ENCODE peak calls at places on chromosomes 4 and X, in eight cellular contexts. One of them, this sample, is unnamed.

GRCh38 chr4:170088686-170089085 is 1.1 kb downstream of the AADAT start:
- DNase-seq in IMR-90: no peak
- DNase-seq in lower lobe of right lung: no peak
- DNase-seq in fibroblast of the aortic adventitia: no peak
- DNase-seq in fibroblast of pulmonary artery: no peak
- DNase-seq in K562: no peak
- DNase-seq in fibroblast of lung: peak; percentile 0
- DNase-seq in MM.1S: no peak
- DNase-seq in this sample: no peak

GRCh38 chr4:141711211-141711610 is 74.8 kb downstream of the IL15 start:
- DNase-seq in MM.1S: no peak
- DNase-seq in fibroblast of pulmonary artery: peak; percentile 67
- DNase-seq in K562: no peak
- DNase-seq in fibroblast of the aortic adventitia: peak; percentile 69
- DNase-seq in lower lobe of right lung: no peak
- DNase-seq in IMR-90: peak; percentile 51
- DNase-seq in fibroblast of lung: peak; percentile 69
- DNase-seq in this sample: peak; percentile 73

GRCh38 chr4:82044141-82044993 is 329.4 kb downstream of the HNRNPD start:
- DNase-seq in MM.1S: no peak
- DNase-seq in fibroblast of the aortic adventitia: peak; percentile 33
- DNase-seq in fibroblast of pulmonary artery: peak; percentile 54
- DNase-seq in K562: peak; percentile 5
- DNase-seq in IMR-90: peak; percentile 0
- DNase-seq in lower lobe of right lung: peak; percentile 81
- DNase-seq in fibroblast of lung: peak; percentile 41
- DNase-seq in this sample: peak; percentile 45

GRCh38 chr4:111362891-111363290 is 740.0 kb upstream of the PITX2 start:
- DNase-seq in lower lobe of right lung: no peak
- DNase-seq in fibroblast of lung: peak; percentile 4
- DNase-seq in MM.1S: no peak
- DNase-seq in fibroblast of the aortic adventitia: peak; percentile 89
- DNase-seq in fibroblast of pulmonary artery: peak; percentile 1
- DNase-seq in K562: no peak
- DNase-seq in IMR-90: peak; percentile 35
- DNase-seq in this sample: peak; percentile 84

GRCh38 chr4:94545296-94545695 is 93.6 kb downstream of the PDLIM5 start:
- DNase-seq in lower lobe of right lung: no peak
- DNase-seq in IMR-90: peak; percentile 63
- DNase-seq in fibroblast of pulmonary artery: peak; percentile 83
- DNase-seq in fibroblast of the aortic adventitia: peak; percentile 57
- DNase-seq in K562: no peak
- DNase-seq in fibroblast of lung: peak; percentile 39
- DNase-seq in MM.1S: no peak
- DNase-seq in this sample: peak; percentile 38

GRCh38 chrX:97685753-97686152 is 802.0 kb downstream of the RPA4 start:
- DNase-seq in fibroblast of pulmonary artery: peak; percentile 49
- DNase-seq in fibroblast of the aortic adventitia: peak; percentile 46
- DNase-seq in IMR-90: peak; percentile 40
- DNase-seq in MM.1S: peak; percentile 53
- DNase-seq in lower lobe of right lung: no peak
- DNase-seq in fibroblast of lung: peak; percentile 47
- DNase-seq in K562: peak; percentile 12
- DNase-seq in this sample: peak; percentile 39

GRCh38 chr4:184825394-184826314 is at the start of gene ACSL1:
- DNase-seq in fibroblast of the aortic adventitia: peak; percentile 63
- DNase-seq in MM.1S: peak; percentile 82
- DNase-seq in IMR-90: peak; percentile 53
- DNase-seq in lower lobe of right lung: peak; percentile 92
- DNase-seq in K562: peak; percentile 95
- DNase-seq in fibroblast of lung: peak; percentile 66
- DNase-seq in fibroblast of pulmonary artery: peak; percentile 69
- DNase-seq in this sample: peak; percentile 63

GRCh38 chr4:141329174-141329569 is 108.5 kb downstream of the ZNF330 start:
- DNase-seq in lower lobe of right lung: no peak
- DNase-seq in fibroblast of pulmonary artery: peak; percentile 57
- DNase-seq in fibroblast of the aortic adventitia: peak; percentile 68
- DNase-seq in fibroblast of lung: peak; percentile 95
- DNase-seq in MM.1S: no peak
- DNase-seq in K562: no peak
- DNase-seq in IMR-90: peak; percentile 80
- DNase-seq in this sample: peak; percentile 88

GRCh38 chrX:121310820-121311219 is 263.4 kb downstream of the GLUD2 start:
- DNase-seq in K562: no peak
- DNase-seq in MM.1S: no peak
- DNase-seq in fibroblast of lung: no peak
- DNase-seq in fibroblast of the aortic adventitia: no peak
- DNase-seq in fibroblast of pulmonary artery: no peak
- DNase-seq in lower lobe of right lung: no peak
- DNase-seq in IMR-90: no peak
- DNase-seq in this sample: no peak

GRCh38 chr4:186669159-186669720 is 54.4 kb downstream of the FAT1 start:
- DNase-seq in lower lobe of right lung: no peak
- DNase-seq in fibroblast of lung: peak; percentile 81
- DNase-seq in MM.1S: no peak
- DNase-seq in fibroblast of pulmonary artery: peak; percentile 86
- DNase-seq in fibroblast of the aortic adventitia: peak; percentile 85
- DNase-seq in K562: no peak
- DNase-seq in IMR-90: peak; percentile 81
- DNase-seq in this sample: peak; percentile 53

GRCh38 chr4:76630748-76631147 is 195.7 kb downstream of the SHROOM3 start:
- DNase-seq in IMR-90: peak; percentile 21
- DNase-seq in fibroblast of lung: no peak
- DNase-seq in K562: no peak
- DNase-seq in lower lobe of right lung: no peak
- DNase-seq in fibroblast of pulmonary artery: no peak
- DNase-seq in fibroblast of the aortic adventitia: no peak
- DNase-seq in MM.1S: no peak
- DNase-seq in this sample: no peak

GRCh38 chr4:159252491-159252890 is 149.6 kb downstream of the RAPGEF2 start:
- DNase-seq in IMR-90: no peak
- DNase-seq in K562: no peak
- DNase-seq in fibroblast of pulmonary artery: peak; percentile 60
- DNase-seq in fibroblast of lung: peak; percentile 31
- DNase-seq in fibroblast of the aortic adventitia: peak; percentile 52
- DNase-seq in lower lobe of right lung: no peak
- DNase-seq in MM.1S: no peak
- DNase-seq in this sample: no peak

GRCh38 chr4:159250751-159251325 is 148.0 kb downstream of the RAPGEF2 start:
- DNase-seq in lower lobe of right lung: no peak
- DNase-seq in fibroblast of pulmonary artery: no peak
- DNase-seq in K562: no peak
- DNase-seq in MM.1S: no peak
- DNase-seq in IMR-90: no peak
- DNase-seq in fibroblast of the aortic adventitia: no peak
- DNase-seq in fibroblast of lung: no peak
- DNase-seq in this sample: no peak

GRCh38 chr4:159248383-159249178 is 145.7 kb downstream of the RAPGEF2 start:
- DNase-seq in IMR-90: peak; percentile 77
- DNase-seq in K562: no peak
- DNase-seq in fibroblast of the aortic adventitia: peak; percentile 85
- DNase-seq in lower lobe of right lung: no peak
- DNase-seq in fibroblast of pulmonary artery: peak; percentile 87
- DNase-seq in fibroblast of lung: peak; percentile 82
- DNase-seq in MM.1S: no peak
- DNase-seq in this sample: no peak
- H3K4me3 ChIP-seq in IMR-90: peak overlapping the region; percentile 12
- H3K4me3 ChIP-seq in K562: no peak overlapping the region
- H3K4me3 ChIP-seq in fibroblast of the aortic adventitia: peak overlapping the region; percentile 55
- H3K4me3 ChIP-seq in lower lobe of right lung: no peak overlapping the region
- H3K4me3 ChIP-seq in fibroblast of pulmonary artery: peak overlapping the region; percentile 51
- H3K4me3 ChIP-seq in fibroblast of lung: peak overlapping the region; percentile 42
- H3K4me3 ChIP-seq in MM.1S: no peak overlapping the region
- H3K4me3 ChIP-seq in this sample: no peak overlapping the region

DNA sequence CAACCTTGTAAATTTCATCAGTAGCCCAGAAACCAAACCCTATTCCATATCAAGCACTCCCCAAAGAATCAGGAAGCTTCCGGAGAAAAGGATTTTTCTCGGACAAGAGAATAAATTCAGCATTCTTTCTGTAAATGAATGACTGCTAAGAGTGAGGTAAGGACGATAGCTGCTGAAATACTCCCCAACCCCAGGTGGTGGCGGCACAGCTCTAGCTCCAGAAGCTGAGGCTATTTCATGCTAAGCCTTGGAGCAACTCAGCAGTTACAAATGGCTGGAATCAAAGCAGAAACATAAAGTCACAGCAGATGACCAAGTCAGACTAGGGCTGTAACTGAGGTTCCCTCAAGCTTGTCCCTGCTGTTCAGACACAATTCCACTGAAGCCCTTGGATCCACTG is 13.9 kb upstream of the PCDH19 start:
- DNase-seq in lower lobe of right lung: no peak
- DNase-seq in fibroblast of lung: no peak
- DNase-seq in K562: no peak
- DNase-seq in fibroblast of the aortic adventitia: no peak
- DNase-seq in fibroblast of pulmonary artery: peak; percentile 17
- DNase-seq in MM.1S: no peak
- DNase-seq in IMR-90: no peak
- DNase-seq in this sample: no peak
- TF ChIP-seq CTCF in lower lobe of right lung: no peak
- TF ChIP-seq CTCF in fibroblast of lung: no peak
- TF ChIP-seq CTCF in K562: peak; percentile 17
- TF ChIP-seq CTCF in fibroblast of the aortic adventitia: peak; percentile 5
- TF ChIP-seq CTCF in fibroblast of pulmonary artery: peak; percentile 25
- TF ChIP-seq CTCF in MM.1S: no peak
- TF ChIP-seq CTCF in IMR-90: no peak
- TF ChIP-seq CTCF in this sample: no peak

GRCh38 chr4:38805530-38806145 is 1.0 kb upstream of the TLR1 start:
- DNase-seq in MM.1S: peak; percentile 73
- DNase-seq in lower lobe of right lung: peak; percentile 57
- DNase-seq in IMR-90: no peak
- DNase-seq in fibroblast of lung: no peak
- DNase-seq in K562: no peak
- DNase-seq in fibroblast of pulmonary artery: peak; percentile 62
- DNase-seq in fibroblast of the aortic adventitia: peak; percentile 29
- DNase-seq in this sample: no peak

GRCh38 chr4:38804654-38805295 is at the start of gene TLR1:
- DNase-seq in IMR-90: peak; percentile 64
- DNase-seq in K562: no peak
- DNase-seq in lower lobe of right lung: no peak
- DNase-seq in MM.1S: peak; percentile 78
- DNase-seq in fibroblast of pulmonary artery: peak; percentile 85
- DNase-seq in fibroblast of the aortic adventitia: peak; percentile 84
- DNase-seq in fibroblast of lung: peak; percentile 69
- DNase-seq in this sample: peak; percentile 65

GRCh38 chr4:38802561-38803355 is 1.8 kb downstream of the TLR1 start:
- DNase-seq in fibroblast of pulmonary artery: no peak
- DNase-seq in MM.1S: no peak
- DNase-seq in K562: no peak
- DNase-seq in fibroblast of lung: no peak
- DNase-seq in lower lobe of right lung: no peak
- DNase-seq in fibroblast of the aortic adventitia: no peak
- DNase-seq in IMR-90: no peak
- DNase-seq in this sample: no peak

GRCh38 chr4:38800956-38801450 is 3.6 kb downstream of the TLR1 start:
- DNase-seq in K562: no peak
- DNase-seq in lower lobe of right lung: no peak
- DNase-seq in fibroblast of pulmonary artery: peak; percentile 49
- DNase-seq in MM.1S: no peak
- DNase-seq in IMR-90: no peak
- DNase-seq in fibroblast of the aortic adventitia: no peak
- DNase-seq in fibroblast of lung: no peak
- DNase-seq in this sample: no peak

DNA sequence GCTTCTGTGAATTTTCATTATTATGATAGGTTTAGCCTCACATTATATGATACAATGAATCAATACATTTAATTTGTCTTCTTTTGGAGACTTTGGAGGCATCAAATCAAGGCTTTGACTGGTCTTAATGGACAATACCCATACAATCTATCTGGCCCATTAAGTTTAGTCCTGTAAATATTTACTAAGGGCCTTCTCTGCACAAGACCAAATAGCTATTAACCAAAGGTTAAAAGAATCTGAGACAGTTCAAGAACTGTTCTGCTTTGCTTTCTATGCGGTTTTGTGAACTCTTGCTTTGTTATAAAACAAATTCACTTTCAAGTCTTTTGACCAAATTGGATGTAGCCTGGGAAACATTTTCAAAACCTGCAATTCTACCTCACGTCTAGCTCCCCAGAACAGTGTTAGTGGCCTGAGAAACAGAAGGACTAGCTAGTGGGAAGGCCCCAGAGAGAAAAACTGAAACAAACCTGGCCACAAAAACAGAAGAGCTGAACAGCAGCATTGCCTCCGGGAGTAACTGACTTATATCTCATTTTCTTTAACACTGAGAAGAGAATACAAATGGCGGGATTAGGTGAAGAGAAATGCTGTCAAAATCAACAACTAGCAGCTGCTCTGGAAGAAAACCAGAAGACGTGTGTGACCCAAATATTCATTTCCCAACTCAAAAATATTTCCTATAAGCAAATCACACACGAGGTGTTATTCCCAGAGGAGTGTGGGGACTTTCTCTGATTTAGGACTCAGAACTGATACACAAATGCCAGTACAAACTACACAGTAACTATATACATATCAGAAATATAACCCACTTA is 548 bp downstream of the TLR1 start:
- DNase-seq in fibroblast of lung: no peak
- DNase-seq in fibroblast of the aortic adventitia: no peak
- DNase-seq in lower lobe of right lung: no peak
- DNase-seq in K562: no peak
- DNase-seq in MM.1S: peak; percentile 68
- DNase-seq in IMR-90: no peak
- DNase-seq in fibroblast of pulmonary artery: peak; percentile 49
- DNase-seq in this sample: peak; percentile 23
- H3K4me3 ChIP-seq in fibroblast of lung: no peak overlapping the region
- H3K4me3 ChIP-seq in fibroblast of the aortic adventitia: peak overlapping the region; percentile 2
- H3K4me3 ChIP-seq in lower lobe of right lung: peak overlapping the region; percentile 51
- H3K4me3 ChIP-seq in K562: no peak overlapping the region
- H3K4me3 ChIP-seq in MM.1S: peak overlapping the region; percentile 57
- H3K4me3 ChIP-seq in IMR-90: no peak overlapping the region
- H3K4me3 ChIP-seq in fibroblast of pulmonary artery: peak overlapping the region; percentile 41
- H3K4me3 ChIP-seq in this sample: no peak overlapping the region

DNA sequence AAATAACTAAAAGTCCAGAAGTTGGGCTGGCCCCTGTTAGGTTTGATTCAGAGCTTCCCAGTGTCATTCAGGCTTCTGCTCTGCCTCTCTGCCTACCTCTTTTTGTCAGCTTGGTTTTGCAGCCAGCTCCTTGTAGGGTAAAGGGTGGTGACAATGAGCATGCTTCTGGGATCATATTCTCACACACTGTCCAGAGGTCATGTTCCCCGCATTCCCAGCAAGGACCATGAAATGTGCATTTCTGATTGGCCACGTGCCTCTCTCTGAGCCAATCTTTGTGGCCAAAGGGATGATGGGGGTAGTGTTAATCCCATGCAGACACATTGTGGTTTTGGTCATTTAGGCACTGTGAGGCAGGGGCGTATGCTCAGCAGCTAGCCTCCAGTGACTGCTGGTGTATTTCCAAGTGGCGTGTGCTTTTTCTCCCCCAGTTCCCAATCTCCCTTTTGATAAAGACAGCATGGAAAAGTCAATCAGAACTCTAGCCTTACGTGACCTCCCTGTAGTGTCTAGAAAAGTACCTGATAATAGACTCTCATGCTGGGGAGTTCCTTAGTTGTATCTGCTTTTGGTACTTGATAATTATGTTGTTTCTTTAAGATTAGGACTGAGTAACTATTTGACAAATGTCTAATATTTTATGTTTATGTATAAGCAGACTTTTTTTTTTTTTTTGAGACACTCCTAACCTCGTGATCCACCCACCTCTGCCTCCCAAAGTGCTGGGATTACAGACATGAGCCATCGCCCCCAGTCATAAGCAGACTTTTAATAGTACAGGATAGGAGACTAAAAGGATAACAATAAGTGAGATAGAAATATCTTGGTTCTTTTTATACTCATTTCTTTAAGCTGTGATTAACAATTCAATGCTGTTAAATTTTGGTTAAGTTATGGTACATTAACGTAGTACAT is 57.8 kb downstream of the KIAA0232 start:
- DNase-seq in fibroblast of pulmonary artery: peak; percentile 40
- DNase-seq in IMR-90: peak; percentile 34
- DNase-seq in MM.1S: no peak
- DNase-seq in fibroblast of lung: peak; percentile 80
- DNase-seq in fibroblast of the aortic adventitia: peak; percentile 47
- DNase-seq in K562: peak; percentile 60
- DNase-seq in lower lobe of right lung: no peak
- DNase-seq in this sample: peak; percentile 66
- TF ChIP-seq CTCF in fibroblast of pulmonary artery: no peak
- TF ChIP-seq CTCF in IMR-90: no peak
- TF ChIP-seq CTCF in MM.1S: no peak
- TF ChIP-seq CTCF in fibroblast of lung: no peak
- TF ChIP-seq CTCF in fibroblast of the aortic adventitia: no peak
- TF ChIP-seq CTCF in K562: no peak
- TF ChIP-seq CTCF in lower lobe of right lung: no peak
- TF ChIP-seq CTCF in this sample: no peak